ENCODE peak calls at places on chromosomes 11 and 22, in four cellular contexts. One of them, this sample, is unnamed.
A peak's percentile ranks its signal among the peaks of the same experiment; 100 is the strongest.

GRCh38 chr11:91664521-91664920 is 560.1 kb upstream of the FAT3 start:
- DNase-seq in CD4-positive, alpha-beta T cell: no peak
- DNase-seq in AG10803: no peak
- DNase-seq in neural crest cell: no peak
- DNase-seq in this sample: no peak

GRCh38 chr11:113533425-113533698 is 58.2 kb upstream of the DRD2 start:
- DNase-seq in neural crest cell: no peak
- DNase-seq in AG10803: no peak
- DNase-seq in CD4-positive, alpha-beta T cell: no peak
- DNase-seq in this sample: no peak

GRCh38 chr22:21984793-21985192 is 2.2 kb upstream of the TOP3B start:
- DNase-seq in AG10803: no peak
- DNase-seq in neural crest cell: peak; percentile 48
- DNase-seq in CD4-positive, alpha-beta T cell: no peak
- DNase-seq in this sample: no peak

GRCh38 chr22:45885171-45885840 is 91.7 kb downstream of the WNT7B start:
- DNase-seq in CD4-positive, alpha-beta T cell: no peak
- DNase-seq in AG10803: no peak
- DNase-seq in neural crest cell: no peak
- DNase-seq in this sample: no peak

GRCh38 chr22:37953062-37953436 is 352 bp downstream of the C22orf23 start:
- DNase-seq in AG10803: no peak
- DNase-seq in neural crest cell: no peak
- DNase-seq in CD4-positive, alpha-beta T cell: no peak
- DNase-seq in this sample: no peak

GRCh38 chr11:16160146-16160545 is 196.2 kb downstream of the SOX6 start:
- DNase-seq in CD4-positive, alpha-beta T cell: no peak
- DNase-seq in neural crest cell: no peak
- DNase-seq in AG10803: no peak
- DNase-seq in this sample: no peak

GRCh38 chr11:34546511-34547206 is 33.1 kb upstream of the ELF5 start:
- DNase-seq in AG10803: no peak
- DNase-seq in CD4-positive, alpha-beta T cell: no peak
- DNase-seq in neural crest cell: no peak
- DNase-seq in this sample: peak; percentile 9

GRCh38 chr11:35003658-35004057 is 87.2 kb downstream of the PDHX start:
- DNase-seq in CD4-positive, alpha-beta T cell: no peak
- DNase-seq in AG10803: no peak
- DNase-seq in neural crest cell: no peak
- DNase-seq in this sample: no peak

GRCh38 chr11:69825941-69826340 is 6.7 kb upstream of the FGF3 start:
- DNase-seq in CD4-positive, alpha-beta T cell: no peak
- DNase-seq in neural crest cell: no peak
- DNase-seq in AG10803: no peak
- DNase-seq in this sample: no peak

GRCh38 chr11:125063429-125064043 is 431 bp downstream of the SLC37A2 start:
- DNase-seq in neural crest cell: no peak
- DNase-seq in AG10803: no peak
- DNase-seq in CD4-positive, alpha-beta T cell: no peak
- DNase-seq in this sample: no peak

GRCh38 chr11:14519692-14520085 is 497 bp downstream of the PSMA1 start:
- DNase-seq in CD4-positive, alpha-beta T cell: no peak
- DNase-seq in AG10803: no peak
- DNase-seq in neural crest cell: no peak
- DNase-seq in this sample: no peak

GRCh38 chr11:2084721-2085120 is 54.5 kb downstream of the IGF2 start:
- DNase-seq in AG10803: no peak
- DNase-seq in CD4-positive, alpha-beta T cell: no peak
- DNase-seq in neural crest cell: no peak
- DNase-seq in this sample: no peak

GRCh38 chr22:29011200-29011867 is 50.3 kb downstream of the C22orf31 start:
- DNase-seq in CD4-positive, alpha-beta T cell: no peak
- DNase-seq in AG10803: no peak
- DNase-seq in neural crest cell: no peak
- DNase-seq in this sample: peak; percentile 51

GRCh38 chr11:13668957-13669521 is 571 bp downstream of the FAR1 start:
- DNase-seq in AG10803: peak; percentile 16
- DNase-seq in CD4-positive, alpha-beta T cell: peak; percentile 42
- DNase-seq in neural crest cell: peak; percentile 19
- DNase-seq in this sample: peak; percentile 56

GRCh38 chr11:66491315-66491935 is 11.2 kb downstream of the DPP3 start:
- DNase-seq in neural crest cell: no peak
- DNase-seq in CD4-positive, alpha-beta T cell: no peak
- DNase-seq in AG10803: no peak
- DNase-seq in this sample: no peak

GRCh38 chr11:18265949-18266348 is at the start of gene SAA1:
- DNase-seq in AG10803: peak; percentile 35
- DNase-seq in neural crest cell: no peak
- DNase-seq in CD4-positive, alpha-beta T cell: no peak
- DNase-seq in this sample: no peak

GRCh38 chr22:49224243-49224642 is 603.4 kb downstream of the BRD1 start:
- DNase-seq in neural crest cell: no peak
- DNase-seq in CD4-positive, alpha-beta T cell: no peak
- DNase-seq in AG10803: no peak
- DNase-seq in this sample: no peak
- TF ChIP-seq CTCF in neural crest cell: no peak
- TF ChIP-seq CTCF in CD4-positive, alpha-beta T cell: no peak
- TF ChIP-seq CTCF in AG10803: no peak
- TF ChIP-seq CTCF in this sample: no peak

GRCh38 chr11:109423860-109424190 is 1.8 kb downstream of the C11orf87 start:
- DNase-seq in neural crest cell: no peak
- DNase-seq in CD4-positive, alpha-beta T cell: no peak
- DNase-seq in AG10803: no peak
- DNase-seq in this sample: no peak

GRCh38 chr11:109424893-109425292 is 2.9 kb downstream of the C11orf87 start:
- DNase-seq in CD4-positive, alpha-beta T cell: no peak
- DNase-seq in neural crest cell: peak; percentile 5
- DNase-seq in AG10803: no peak
- DNase-seq in this sample: peak; percentile 52

GRCh38 chr11:109422755-109423113 is 744 bp downstream of the C11orf87 start:
- DNase-seq in neural crest cell: no peak
- DNase-seq in AG10803: peak; percentile 43
- DNase-seq in CD4-positive, alpha-beta T cell: no peak
- DNase-seq in this sample: no peak

GRCh38 chr11:109421981-109422590 is at the start of gene C11orf87:
- DNase-seq in AG10803: no peak
- DNase-seq in CD4-positive, alpha-beta T cell: no peak
- DNase-seq in neural crest cell: peak; percentile 16
- DNase-seq in this sample: no peak

DNA sequence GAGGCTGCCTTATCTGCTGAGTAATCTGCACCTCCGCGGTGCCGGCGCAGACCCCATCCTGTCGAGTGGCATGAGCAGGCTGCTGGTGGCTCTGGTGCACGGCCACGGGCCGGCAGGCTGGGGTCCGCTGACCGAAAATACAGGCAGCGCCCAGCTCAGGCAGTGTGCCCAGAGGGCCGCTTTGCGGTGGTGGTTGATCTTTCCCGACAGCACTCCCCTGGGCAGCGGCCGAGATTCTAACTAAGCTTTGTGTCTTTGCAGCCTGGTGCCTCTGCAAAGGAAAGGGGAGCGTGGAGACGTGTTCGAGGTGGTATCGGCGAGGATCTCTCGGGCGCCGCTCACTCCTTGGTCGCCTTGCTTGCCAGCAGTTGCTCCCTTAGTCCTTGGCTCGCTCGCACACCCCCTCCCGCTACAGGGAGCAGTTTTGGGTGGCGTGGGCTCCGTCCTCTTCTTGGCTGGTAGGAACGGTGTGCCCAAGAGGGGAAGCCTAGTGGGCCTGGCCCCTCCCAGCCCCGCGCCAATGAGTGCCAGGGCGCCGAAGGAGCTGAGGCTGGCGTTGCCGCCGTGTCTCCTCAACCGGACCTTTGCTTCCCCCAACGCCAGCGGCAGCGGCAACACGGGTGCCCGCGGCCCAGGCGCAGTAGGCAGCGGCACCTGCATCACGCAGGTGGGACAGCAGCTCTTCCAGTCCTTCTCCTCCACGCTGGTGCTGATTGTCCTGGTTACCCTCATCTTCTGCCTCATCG is 1.3 kb downstream of the C11orf87 start:
- DNase-seq in AG10803: no peak
- DNase-seq in neural crest cell: peak; percentile 10
- DNase-seq in CD4-positive, alpha-beta T cell: no peak
- DNase-seq in this sample: no peak
- TF ChIP-seq CTCF in AG10803: no peak
- TF ChIP-seq CTCF in neural crest cell: no peak
- TF ChIP-seq CTCF in CD4-positive, alpha-beta T cell: no peak
- TF ChIP-seq CTCF in this sample: no peak

DNA sequence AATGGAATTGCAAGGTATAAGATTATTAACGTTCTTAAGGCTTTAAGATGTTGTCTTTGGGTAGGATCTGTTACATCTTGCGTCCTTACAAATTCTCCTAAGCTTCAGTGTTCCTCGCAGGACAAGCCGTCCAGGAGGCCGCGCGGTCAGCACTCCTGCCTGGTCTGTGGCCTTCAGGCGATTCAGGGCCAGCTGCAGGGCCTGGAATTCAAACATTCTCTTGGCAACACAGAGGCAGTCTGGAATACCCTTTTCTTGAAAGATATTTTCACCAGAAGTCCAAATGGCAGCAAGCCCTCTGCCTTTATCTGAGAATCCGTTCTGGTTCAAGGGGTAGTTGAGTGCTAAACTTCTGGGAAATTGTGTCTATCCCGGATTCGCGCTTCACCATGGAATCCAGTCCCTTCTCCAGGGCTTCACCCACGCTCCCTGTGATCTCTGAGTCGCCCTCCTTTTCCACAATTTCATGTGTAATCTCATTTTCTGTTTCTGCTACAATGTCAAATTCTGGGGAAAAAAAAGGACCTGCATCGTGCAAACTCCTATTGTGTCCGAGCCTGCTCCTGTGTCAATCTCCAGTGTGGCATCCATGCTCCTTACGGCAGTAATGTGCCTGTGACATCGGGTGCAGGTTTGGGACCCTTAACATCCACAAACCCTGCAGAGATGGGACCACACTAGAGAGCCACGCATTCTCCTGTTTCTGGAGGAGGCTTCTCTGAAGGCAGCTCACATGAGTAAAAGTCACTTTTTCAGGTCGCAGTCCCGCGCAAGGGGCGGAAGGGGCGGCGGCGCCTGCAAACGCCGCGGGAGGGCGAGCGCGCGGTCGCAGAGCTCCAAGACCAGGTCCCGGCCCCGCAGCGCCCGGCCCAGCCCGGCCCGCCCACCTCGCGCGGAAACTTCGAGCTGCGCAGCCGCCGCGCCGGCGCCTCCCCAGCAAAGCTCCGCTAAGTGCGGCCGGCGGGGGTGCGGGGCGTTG is 25.3 kb upstream of the SORL1 start:
- DNase-seq in CD4-positive, alpha-beta T cell: peak; percentile 54
- DNase-seq in neural crest cell: peak; percentile 26
- DNase-seq in AG10803: no peak
- DNase-seq in this sample: no peak
- TF ChIP-seq CTCF in CD4-positive, alpha-beta T cell: no peak
- TF ChIP-seq CTCF in neural crest cell: peak; percentile 22
- TF ChIP-seq CTCF in AG10803: no peak
- TF ChIP-seq CTCF in this sample: peak; percentile 15

GRCh38 chr11:20337526-20338154 is 25.9 kb upstream of the HTATIP2 start:
- DNase-seq in neural crest cell: peak; percentile 34
- DNase-seq in CD4-positive, alpha-beta T cell: no peak
- DNase-seq in AG10803: no peak
- DNase-seq in this sample: no peak
- TF ChIP-seq CTCF in neural crest cell: peak; percentile 67
- TF ChIP-seq CTCF in CD4-positive, alpha-beta T cell: peak; percentile 21
- TF ChIP-seq CTCF in AG10803: peak; percentile 48
- TF ChIP-seq CTCF in this sample: no peak